ENCODE peak calls at places on chromosomes 3 and 15, in seven cellular contexts. S is RPMI8226, Q is memory B cell, D is H7, U is NCI-H1092 treated with DMSO at 0.1 percent for 48 hours, T is left kidney, N is sigmoid colon. X is an unnamed sample.

GRCh38 chr3:120428904-120429303 is 21.9 kb downstream of the FSTL1 start:
- DNase-seq in S (no peak), Q (no peak), D (no peak), U (no peak), T (no peak), N (no peak), X (no peak)

GRCh38 chr15:55222588-55222987 is 25.8 kb upstream of the RSL24D1 start:
- DNase-seq in S (peak), Q (no peak), D (no peak), U (no peak), T (no peak), N (no peak), X (no peak)

GRCh38 chr3:39744746-39745145 is 64.7 kb upstream of the MYRIP start:
- DNase-seq in S (no peak), Q (no peak), D (no peak), U (no peak), T (no peak), N (no peak), X (no peak)

GRCh38 chr3:195708066-195708465 is 12.7 kb upstream of the MUC20 start:
- DNase-seq in S (no peak), Q (no peak), D (no peak), U (no peak), T (no peak), N (no peak), X (no peak)

GRCh38 chr3:78204977-78205376 is 1165.1 kb downstream of the ROBO2 start:
- DNase-seq in S (no peak), Q (no peak), D (peak), U (peak), T (peak), N (no peak), X (no peak)

GRCh38 chr3:138434875-138435772 is 708 bp downstream of the ESYT3 start:
- DNase-seq in S (no peak), Q (no peak), D (peak), U (no peak), T (peak), N (no peak), X (peak)

GRCh38 chr15:97446138-97446537 is 514.4 kb upstream of the ARRDC4 start:
- DNase-seq in S (no peak), Q (no peak), D (peak), U (no peak), T (no peak), N (no peak), X (peak)

GRCh38 chr3:172203522-172204258 is 164.3 kb downstream of the FNDC3B start:
- DNase-seq in S (no peak), Q (no peak), D (no peak), U (peak), T (no peak), N (no peak), X (no peak)

GRCh38 chr3:190064112-190064511 is 56.6 kb downstream of the P3H2 start:
- DNase-seq in S (no peak), Q (no peak), D (no peak), U (no peak), T (no peak), N (no peak), X (no peak)

GRCh38 chr3:123880998-123881561 is 3.1 kb downstream of the MYLK start:
- DNase-seq in S (peak), Q (no peak), D (peak), U (peak), T (peak), N (no peak), X (no peak)

GRCh38 chr15:99777144-99777543 is 43.9 kb upstream of the LYSMD4 start:
- DNase-seq in S (no peak), Q (no peak), D (no peak), U (no peak), T (no peak), N (no peak), X (no peak)

GRCh38 chr15:91234759-91235158 is 134.7 kb downstream of the SV2B start:
- DNase-seq in S (no peak), Q (no peak), D (no peak), U (no peak), T (no peak), N (no peak), X (no peak)

GRCh38 chr3:73498764-73499622 is 125.7 kb downstream of the PDZRN3 start:
- DNase-seq in S (no peak), Q (no peak), D (no peak), U (no peak), T (no peak), N (no peak), X (no peak)

GRCh38 chr3:79726795-79727194 is 41.0 kb downstream of the ROBO1 start:
- DNase-seq in S (no peak), Q (no peak), D (no peak), U (no peak), T (no peak), N (no peak), X (no peak)

GRCh38 chr3:106957021-106957420 is 420.2 kb upstream of the CCDC54 start:
- DNase-seq in S (no peak), Q (no peak), D (no peak), U (no peak), T (no peak), N (no peak), X (no peak)

GRCh38 chr3:36418296-36418695 is 38.0 kb downstream of the STAC start:
- DNase-seq in S (no peak), Q (no peak), D (no peak), U (no peak), T (no peak), N (no peak), X (no peak)

GRCh38 chr3:186461141-186461540 is 83.0 kb downstream of the CRYGS start:
- DNase-seq in S (no peak), Q (no peak), D (no peak), U (no peak), T (no peak), N (no peak), X (no peak)

GRCh38 chr15:60079210-60079609 is 75.1 kb downstream of the FOXB1 start:
- DNase-seq in S (no peak), Q (no peak), D (peak), U (no peak), T (peak), N (no peak), X (peak)

GRCh38 chr15:85955501-85956391 is 123.9 kb upstream of the AGBL1 start:
- DNase-seq in S (no peak), Q (no peak), D (no peak), U (no peak), T (no peak), N (no peak), X (no peak)

GRCh38 chr15:85335193-85335939 is 45.0 kb upstream of the AKAP13 start:
- DNase-seq in S (no peak), Q (no peak), D (no peak), U (no peak), T (peak), N (no peak), X (no peak)

GRCh38 chr15:81335631-81336030 is 11.7 kb upstream of the STARD5 start:
- DNase-seq in S (no peak), Q (no peak), D (no peak), U (no peak), T (no peak), N (no peak), X (no peak)

GRCh38 chr15:96087180-96087886 is 243.2 kb upstream of the NR2F2 start:
- DNase-seq in S (no peak), Q (no peak), D (peak), U (no peak), T (peak), N (no peak), X (peak)

GRCh38 chr15:76566276-76566675 is 229.7 kb downstream of the ISL2 start:
- DNase-seq in S (no peak), Q (no peak), D (no peak), U (no peak), T (peak), N (no peak), X (no peak)

GRCh38 chr15:66565141-66565595 is 630 bp downstream of the LCTL start:
- DNase-seq in S (no peak), Q (no peak), D (no peak), U (no peak), T (no peak), N (no peak), X (peak)

GRCh38 chr3:171867976-171868375 is 24.8 kb downstream of the TMEM212 start:
- DNase-seq in S (peak), Q (no peak), D (peak), U (no peak), T (no peak), N (no peak), X (peak)

GRCh38 chr3:64617610-64618009 is 70.2 kb downstream of the ADAMTS9 start:
- DNase-seq in S (no peak), Q (no peak), D (no peak), U (no peak), T (no peak), N (no peak), X (no peak)

GRCh38 chr3:150921207-150921606 is 16.0 kb upstream of the MINDY4B start:
- DNase-seq in S (no peak), Q (no peak), D (no peak), U (no peak), T (no peak), N (no peak), X (no peak)

GRCh38 chr3:139473155-139473771 is 3.1 kb downstream of the RBP2 start:
- DNase-seq in S (no peak), Q (no peak), D (no peak), U (no peak), T (peak), N (no peak), X (no peak)